ENCODE peak calls at places on chromosome 19, in six cellular contexts. A, P, O, R, Q and I are unnamed samples.

GRCh38 chr19:47542030-47542475 is 27.2 kb upstream of the NAPA start:
- DNase-seq in P (no peak), Q (peak), A (no peak), O (no peak), R (no peak), I (no peak)

GRCh38 chr19:411723-412355 is 2.9 kb upstream of the C2CD4C start:
- DNase-seq in Q (no peak), O (no peak), A (no peak), R (peak), P (no peak), I (no peak)

GRCh38 chr19:54172413-54172763 is 572 bp downstream of the TMC4 start:
- DNase-seq in Q (no peak), O (no peak), P (no peak), A (no peak), R (no peak), I (no peak)

GRCh38 chr19:5225486-5226345 is 114.9 kb downstream of the PTPRS start:
- DNase-seq in R (no peak), O (peak), P (no peak), Q (no peak), A (no peak), I (peak)

GRCh38 chr19:8373867-8374813 is 10.2 kb downstream of the ANGPTL4 start:
- DNase-seq in O (no peak), R (peak), P (no peak), A (peak), Q (no peak), I (no peak)

GRCh38 chr19:6761053-6761676 is 6.1 kb downstream of the SH2D3A start:
- DNase-seq in Q (no peak), A (no peak), P (no peak), O (no peak), R (no peak), I (no peak)

GRCh38 chr19:18507021-18507726 is 14.7 kb downstream of the ELL start:
- DNase-seq in R (no peak), O (peak), A (no peak), Q (peak), P (no peak), I (no peak)

GRCh38 chr19:41409288-41409687 is 11.7 kb downstream of the BCKDHA start:
- DNase-seq in P (no peak), A (peak), R (no peak), Q (peak), O (peak), I (no peak)

GRCh38 chr19:47446534-47447469 is 24.9 kb downstream of the SLC8A2 start:
- DNase-seq in P (no peak), R (no peak), Q (peak), O (no peak), A (no peak), I (no peak)

GRCh38 chr19:46990998-46991676 is 28.5 kb upstream of the NPAS1 start:
- DNase-seq in Q (peak), P (peak), R (peak), A (peak), O (peak), I (peak)